ENCODE peak calls at places on chromosomes 2 and 18, in five cellular contexts. One of them, this sample, is unnamed.
A peak's percentile ranks its signal among the peaks of the same experiment; 100 is the strongest.

GRCh38 chr18:76450912-76451421 is 44.1 kb downstream of the ZNF516 start:
- DNase-seq in K562: no peak
- DNase-seq in HCT116: no peak
- DNase-seq in HepG2: no peak
- DNase-seq in GM12878: peak; percentile 37
- DNase-seq in this sample: no peak

GRCh38 chr2:2025803-2026202 is 281.5 kb upstream of the PXDN start:
- DNase-seq in K562: no peak
- DNase-seq in HCT116: no peak
- DNase-seq in HepG2: no peak
- DNase-seq in GM12878: no peak
- DNase-seq in this sample: no peak

GRCh38 chr18:63137999-63138448 is 181.5 kb downstream of the BCL2 start:
- DNase-seq in K562: no peak
- DNase-seq in HCT116: no peak
- DNase-seq in HepG2: no peak
- DNase-seq in GM12878: no peak
- DNase-seq in this sample: no peak

GRCh38 chr2:85797959-85798358 is 44.2 kb downstream of the ATOH8 start:
- DNase-seq in K562: peak; percentile 38
- DNase-seq in HCT116: no peak
- DNase-seq in HepG2: peak; percentile 77
- DNase-seq in GM12878: no peak
- DNase-seq in this sample: no peak

GRCh38 chr2:235305678-235306077 is 188.2 kb upstream of the AGAP1 start:
- DNase-seq in K562: no peak
- DNase-seq in HCT116: no peak
- DNase-seq in HepG2: no peak
- DNase-seq in GM12878: no peak
- DNase-seq in this sample: no peak

GRCh38 chr18:63177822-63178525 is 141.6 kb downstream of the BCL2 start:
- DNase-seq in K562: no peak
- DNase-seq in HCT116: no peak
- DNase-seq in HepG2: no peak
- DNase-seq in GM12878: no peak
- DNase-seq in this sample: no peak

GRCh38 chr18:35717182-35717581 is 135.6 kb downstream of the GALNT1 start:
- DNase-seq in K562: no peak
- DNase-seq in HCT116: no peak
- DNase-seq in HepG2: no peak
- DNase-seq in GM12878: no peak
- DNase-seq in this sample: no peak

GRCh38 chr2:122168799-122169198 is 413.3 kb downstream of the TSN start:
- DNase-seq in K562: peak; percentile 8
- DNase-seq in HCT116: no peak
- DNase-seq in HepG2: no peak
- DNase-seq in GM12878: no peak
- DNase-seq in this sample: peak; percentile 52

GRCh38 chr18:76686737-76687231 is 135.6 kb upstream of the ZNF236 start:
- DNase-seq in K562: no peak
- DNase-seq in HCT116: peak; percentile 44
- DNase-seq in HepG2: peak; percentile 48
- DNase-seq in GM12878: peak; percentile 15
- DNase-seq in this sample: peak; percentile 63

GRCh38 chr2:55107428-55107827 is 57.2 kb upstream of the RTN4 start:
- DNase-seq in K562: no peak
- DNase-seq in HCT116: no peak
- DNase-seq in HepG2: no peak
- DNase-seq in GM12878: no peak
- DNase-seq in this sample: no peak

GRCh38 chr18:9417081-9417841 is 58.1 kb upstream of the RALBP1 start:
- DNase-seq in K562: no peak
- DNase-seq in HCT116: no peak
- DNase-seq in HepG2: no peak
- DNase-seq in GM12878: no peak
- DNase-seq in this sample: no peak

GRCh38 chr2:224357098-224357901 is 44.6 kb downstream of the FAM124B start:
- DNase-seq in K562: peak; percentile 57
- DNase-seq in HCT116: peak; percentile 44
- DNase-seq in HepG2: peak; percentile 58
- DNase-seq in GM12878: peak; percentile 11
- DNase-seq in this sample: peak; percentile 40

GRCh38 chr2:54531558-54531957 is 75.4 kb downstream of the SPTBN1 start:
- DNase-seq in K562: no peak
- DNase-seq in HCT116: peak; percentile 8
- DNase-seq in HepG2: no peak
- DNase-seq in GM12878: no peak
- DNase-seq in this sample: no peak

GRCh38 chr18:13726972-13727331 is 479 bp downstream of the RNMT start:
- DNase-seq in K562: peak; percentile 56
- DNase-seq in HCT116: no peak
- DNase-seq in HepG2: peak; percentile 43
- DNase-seq in GM12878: no peak
- DNase-seq in this sample: peak; percentile 52

GRCh38 chr2:88815243-88816096 is 124.0 kb downstream of the RPIA start:
- DNase-seq in K562: no peak
- DNase-seq in HCT116: no peak
- DNase-seq in HepG2: no peak
- DNase-seq in GM12878: no peak
- DNase-seq in this sample: no peak

GRCh38 chr2:20723543-20723942 is 56.6 kb downstream of the GDF7 start:
- DNase-seq in K562: no peak
- DNase-seq in HCT116: no peak
- DNase-seq in HepG2: no peak
- DNase-seq in GM12878: no peak
- DNase-seq in this sample: no peak

GRCh38 chr2:34012728-34013302 is 413.7 kb upstream of the FAM98A start:
- DNase-seq in K562: peak; percentile 32
- DNase-seq in HCT116: peak; percentile 18
- DNase-seq in HepG2: peak; percentile 53
- DNase-seq in GM12878: no peak
- DNase-seq in this sample: peak; percentile 84

GRCh38 chr2:63894167-63894566 is 52.5 kb downstream of the UGP2 start:
- DNase-seq in K562: no peak
- DNase-seq in HCT116: no peak
- DNase-seq in HepG2: no peak
- DNase-seq in GM12878: no peak
- DNase-seq in this sample: no peak
- TF ChIP-seq CTCF in K562: no peak
- TF ChIP-seq CTCF in HCT116: no peak
- TF ChIP-seq CTCF in HepG2: no peak
- TF ChIP-seq CTCF in GM12878: no peak
- TF ChIP-seq CTCF in this sample: no peak

DNA sequence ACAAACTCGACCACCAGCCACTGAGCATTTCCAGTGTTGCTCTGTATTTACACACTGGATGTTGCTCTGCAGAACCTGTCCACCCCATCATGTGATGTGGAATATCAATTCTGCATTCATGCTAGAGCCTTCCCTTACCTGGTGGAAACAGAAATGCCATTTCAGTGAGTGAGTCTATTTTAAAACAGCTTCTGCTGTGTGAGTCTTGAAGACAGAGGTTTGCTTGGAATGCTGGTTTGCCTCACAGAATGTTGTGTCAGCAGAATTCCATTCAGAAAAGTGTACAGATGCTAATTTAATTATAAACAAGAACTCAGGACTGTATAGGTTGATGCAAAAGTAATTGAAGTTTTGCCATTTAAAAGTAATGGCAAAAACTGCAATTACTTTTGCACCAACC is 118.3 kb downstream of the MAP3K20 start:
- DNase-seq in K562: no peak
- DNase-seq in HCT116: no peak
- DNase-seq in HepG2: no peak
- DNase-seq in GM12878: no peak
- DNase-seq in this sample: no peak
- TF ChIP-seq SP1 in K562: no peak
- TF ChIP-seq SP1 in HCT116: no peak
- TF ChIP-seq SP1 in HepG2: no peak
- TF ChIP-seq SP1 in GM12878: no peak
- TF ChIP-seq SP1 in this sample: no peak

GRCh38 chr2:231323316-231323715 is 72.2 kb upstream of the B3GNT7 start:
- DNase-seq in K562: no peak
- DNase-seq in HCT116: no peak
- DNase-seq in HepG2: no peak
- DNase-seq in GM12878: no peak
- DNase-seq in this sample: peak; percentile 32

GRCh38 chr2:231325826-231326225 is 69.7 kb upstream of the B3GNT7 start:
- DNase-seq in K562: no peak
- DNase-seq in HCT116: no peak
- DNase-seq in HepG2: no peak
- DNase-seq in GM12878: no peak
- DNase-seq in this sample: no peak

GRCh38 chr2:231321556-231322334 is 73.8 kb upstream of the B3GNT7 start:
- DNase-seq in K562: no peak
- DNase-seq in HCT116: no peak
- DNase-seq in HepG2: no peak
- DNase-seq in GM12878: no peak
- DNase-seq in this sample: no peak

GRCh38 chr2:231330311-231330710 is 65.2 kb upstream of the B3GNT7 start:
- DNase-seq in K562: no peak
- DNase-seq in HCT116: no peak
- DNase-seq in HepG2: no peak
- DNase-seq in GM12878: no peak
- DNase-seq in this sample: no peak

DNA sequence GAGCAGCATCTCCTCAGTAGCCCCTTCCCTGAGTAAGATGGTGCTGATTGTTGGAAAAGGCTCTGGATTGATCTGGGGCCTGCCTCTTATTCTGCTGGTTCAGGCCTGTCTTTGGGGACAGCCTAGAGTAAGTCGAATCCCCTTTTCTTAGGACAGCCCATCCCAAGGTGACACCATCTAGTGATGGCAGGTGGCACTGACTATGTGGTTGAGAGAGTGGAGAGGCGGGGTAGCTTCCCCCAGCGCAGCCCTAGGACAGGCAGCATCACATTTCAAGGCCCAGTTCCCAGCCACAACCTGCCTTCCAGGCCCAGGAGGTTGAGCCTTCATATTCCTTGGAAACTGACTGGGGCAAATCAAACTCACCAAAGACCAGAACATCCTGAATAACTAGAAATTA is 69.1 kb upstream of the B3GNT7 start:
- DNase-seq in K562: no peak
- DNase-seq in HCT116: no peak
- DNase-seq in HepG2: no peak
- DNase-seq in GM12878: no peak
- DNase-seq in this sample: no peak
- TF ChIP-seq CTCF in K562: no peak
- TF ChIP-seq CTCF in HCT116: no peak
- TF ChIP-seq CTCF in HepG2: no peak
- TF ChIP-seq CTCF in GM12878: no peak
- TF ChIP-seq CTCF in this sample: no peak

DNA sequence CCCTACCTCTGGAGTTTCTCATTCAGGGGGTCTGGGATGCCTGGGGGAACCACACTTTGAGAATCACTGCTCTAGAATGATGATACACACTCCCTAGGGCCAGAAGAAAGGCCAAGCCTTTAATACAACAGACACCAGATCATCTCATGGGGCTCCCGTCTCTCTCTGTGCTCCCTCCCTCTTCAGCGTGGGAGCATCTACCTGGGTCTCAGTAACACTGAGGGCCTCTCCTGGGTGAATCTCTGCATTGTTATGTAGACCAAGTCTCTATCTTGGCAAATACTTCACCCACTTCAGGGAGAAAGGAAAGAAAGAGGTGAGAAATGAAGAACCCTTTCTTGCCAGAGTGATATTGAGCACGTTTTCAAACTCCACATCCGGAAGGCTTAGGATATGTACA is 146.8 kb upstream of the MSH6 start:
- DNase-seq in K562: no peak
- DNase-seq in HCT116: no peak
- DNase-seq in HepG2: no peak
- DNase-seq in GM12878: no peak
- DNase-seq in this sample: no peak
- TF ChIP-seq SP1 in K562: no peak
- TF ChIP-seq SP1 in HCT116: no peak
- TF ChIP-seq SP1 in HepG2: no peak
- TF ChIP-seq SP1 in GM12878: no peak
- TF ChIP-seq SP1 in this sample: no peak

DNA sequence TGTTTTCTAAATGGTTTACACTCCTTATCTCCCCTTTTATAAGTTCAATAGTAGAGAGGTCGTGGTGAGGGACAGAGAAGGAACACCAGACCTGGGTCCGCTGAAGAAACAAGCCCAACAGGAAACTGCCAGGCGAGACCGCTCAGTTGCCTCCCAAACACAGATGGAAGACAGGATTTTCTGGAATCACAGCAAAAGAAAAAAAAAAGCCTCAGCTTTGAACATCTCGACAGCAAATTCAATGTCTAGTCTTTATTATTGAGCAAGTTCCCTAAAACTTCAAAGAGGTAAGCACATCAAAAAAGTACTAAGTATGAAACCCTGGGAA is 33.5 kb upstream of the GNAL start:
- DNase-seq in K562: no peak
- DNase-seq in HCT116: no peak
- DNase-seq in HepG2: no peak
- DNase-seq in GM12878: no peak
- DNase-seq in this sample: no peak
- TF ChIP-seq CTCF in K562: no peak
- TF ChIP-seq CTCF in HCT116: no peak
- TF ChIP-seq CTCF in HepG2: no peak
- TF ChIP-seq CTCF in GM12878: no peak
- TF ChIP-seq CTCF in this sample: no peak

GRCh38 chr18:7904529-7904928 is 337.4 kb downstream of the PTPRM start:
- DNase-seq in K562: no peak
- DNase-seq in HCT116: no peak
- DNase-seq in HepG2: no peak
- DNase-seq in GM12878: no peak
- DNase-seq in this sample: no peak
- TF ChIP-seq SP1 in K562: no peak
- TF ChIP-seq SP1 in HCT116: no peak
- TF ChIP-seq SP1 in HepG2: no peak
- TF ChIP-seq SP1 in GM12878: no peak
- TF ChIP-seq SP1 in this sample: no peak